ENCODE peak calls at places on chromosome 1, in four cellular contexts. Y is adrenal gland, Z is IMR-90, S is body of pancreas. F is an unnamed sample.

GRCh38 chr1:200079576-200079975 is 52.1 kb downstream of the NR5A2 start:
- DNase-seq in Y (no peak), S (no peak), Z (no peak), F (no peak)

GRCh38 chr1:28136636-28137613 is 39.6 kb downstream of the PTAFR start:
- DNase-seq in S (no peak), Y (no peak), Z (peak; percentile 51), F (no peak)

GRCh38 chr1:226741009-226741408 is 1.9 kb upstream of the ITPKB start:
- DNase-seq in Y (no peak), Z (no peak), S (no peak), F (no peak)

GRCh38 chr1:226332947-226333346 is 24.0 kb upstream of the LIN9 start:
- DNase-seq in S (no peak), Z (no peak), Y (no peak), F (no peak)

GRCh38 chr1:95230768-95231191 is 3.2 kb upstream of the RWDD3 start:
- DNase-seq in Z (no peak), S (peak; percentile 57), Y (no peak), F (peak; percentile 28)

GRCh38 chr1:14996133-14997050 is 157.2 kb upstream of the TMEM51 start:
- DNase-seq in Z (peak; percentile 84), Y (peak; percentile 93), S (no peak), F (no peak)

GRCh38 chr1:56758135-56758534 is 61.1 kb downstream of the FYB2 start:
- DNase-seq in Y (peak; percentile 7), Z (no peak), S (peak; percentile 12), F (peak; percentile 54)

GRCh38 chr1:7953850-7954609 is 7.5 kb upstream of the PARK7 start:
- DNase-seq in S (peak; percentile 95), Z (peak; percentile 51), Y (peak; percentile 94), F (peak; percentile 98)

GRCh38 chr1:228008391-228009115 is 1.8 kb downstream of the WNT3A start:
- DNase-seq in Z (no peak), Y (no peak), S (peak; percentile 7), F (no peak)

GRCh38 chr1:17869826-17870225 is 114.7 kb downstream of the ACTL8 start:
- DNase-seq in Z (peak; percentile 62), Y (no peak), S (no peak), F (no peak)

GRCh38 chr1:236654957-236655356 is 31.3 kb upstream of the ACTN2 start:
- DNase-seq in S (no peak), Y (no peak), Z (no peak), F (no peak)

GRCh38 chr1:15997076-15997585 is 6.9 kb upstream of the SRARP start:
- DNase-seq in S (no peak), Z (no peak), Y (no peak), F (no peak)

GRCh38 chr1:91478693-91479234 is 21.9 kb upstream of the CDC7 start:
- DNase-seq in Z (no peak), S (no peak), Y (no peak), F (no peak)

GRCh38 chr1:201649776-201650607 is 111.1 kb downstream of the NAV1 start:
- DNase-seq in Z (peak; percentile 70), S (peak; percentile 60), Y (peak; percentile 50), F (peak; percentile 95)
- TF ChIP-seq POLR2A in Z (peak; percentile 54), S (no peak), Y (no peak), F (peak; percentile 12)

GRCh38 chr1:111219466-111220286 is 7.8 kb upstream of the CHI3L2 start:
- DNase-seq in S (no peak), Y (no peak), Z (no peak), F (no peak)

GRCh38 chr1:111218947-111219346 is 8.6 kb upstream of the CHI3L2 start:
- DNase-seq in S (no peak), Z (no peak), Y (no peak), F (no peak)

GRCh38 chr1:111221276-111221632 is 6.3 kb upstream of the CHI3L2 start:
- DNase-seq in Y (no peak), S (no peak), Z (no peak), F (no peak)

GRCh38 chr1:111221633-111222286 is 5.8 kb upstream of the CHI3L2 start:
- DNase-seq in Y (no peak), S (no peak), Z (peak; percentile 8), F (no peak)

DNA sequence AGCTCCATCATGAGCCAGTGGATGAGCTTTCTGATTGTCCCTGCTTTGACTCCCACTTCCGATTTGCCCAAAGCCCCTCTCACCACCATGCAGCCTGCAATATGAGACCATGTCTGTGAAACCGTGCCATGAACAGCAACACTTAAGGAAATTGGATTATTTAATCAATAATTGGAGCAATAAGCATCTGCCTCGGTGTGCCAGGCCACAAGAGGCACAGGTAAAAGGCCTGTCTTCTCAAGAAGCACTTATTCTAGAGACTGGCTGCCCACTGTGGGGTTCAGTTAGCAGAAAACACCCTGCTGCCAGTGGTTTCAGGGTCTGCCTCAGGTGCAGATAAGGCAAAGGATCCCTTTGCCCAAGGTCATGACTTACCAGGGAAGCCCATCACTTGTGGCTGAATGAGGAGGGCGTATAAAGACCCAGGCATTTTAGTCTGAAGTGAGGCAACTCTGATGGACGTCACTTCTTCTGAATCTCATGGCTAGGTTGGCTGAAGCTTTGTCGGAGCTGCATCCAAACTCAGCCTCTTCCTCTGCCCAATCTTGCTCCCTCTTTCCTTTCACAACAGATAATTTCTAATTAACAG is 7.1 kb upstream of the CHI3L2 start:
- DNase-seq in Y (no peak), Z (no peak), S (no peak), F (no peak)
- TF ChIP-seq POLR2A in Y (no peak), Z (no peak), S (no peak), F (no peak)

GRCh38 chr1:30740251-30740951 is 17.0 kb upstream of the MATN1 start:
- DNase-seq in Y (no peak), Z (no peak), S (no peak), F (no peak)
- TF ChIP-seq POLR2A in Y (no peak), Z (no peak), S (no peak), F (no peak)

GRCh38 chr1:111813440-111814304 is 58.0 kb downstream of the DDX20 start:
- DNase-seq in Y (no peak), S (no peak), Z (no peak), F (no peak)
- TF ChIP-seq POLR2A in Y (no peak), S (no peak), Z (no peak), F (no peak)

DNA sequence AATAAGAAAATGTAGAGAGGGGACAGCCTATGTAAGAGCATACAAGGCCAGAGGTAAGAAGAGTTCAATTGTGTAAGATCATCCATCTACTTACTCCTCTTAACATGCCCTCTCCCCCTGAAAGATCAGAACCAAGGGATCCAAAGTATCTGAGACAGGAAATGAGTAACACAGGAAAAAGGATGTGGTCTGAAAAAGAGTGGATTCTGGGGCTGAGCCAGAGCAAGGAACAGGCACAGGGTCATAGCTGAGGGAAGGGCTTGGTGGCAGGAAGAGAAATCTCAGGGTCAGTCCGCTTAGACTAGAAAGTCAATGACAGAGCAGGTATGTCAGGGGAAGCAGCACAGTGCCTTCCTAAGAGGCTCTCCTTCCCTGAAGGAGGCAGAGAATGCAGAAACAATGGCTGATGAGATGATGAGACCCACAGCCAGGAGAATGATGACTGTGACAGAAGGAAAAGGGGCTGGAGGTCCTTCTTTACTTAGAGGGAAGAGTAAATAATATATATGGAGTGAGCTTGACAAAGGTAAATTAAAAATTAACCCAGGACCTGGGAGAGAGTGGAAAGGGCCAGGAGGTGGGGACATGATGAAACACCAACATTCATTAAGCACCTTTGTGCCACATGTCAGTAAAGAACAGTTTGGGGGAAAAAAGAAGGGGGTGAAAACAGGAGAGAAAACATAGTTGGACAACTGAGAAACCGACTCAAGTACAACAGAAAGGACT is 26.2 kb upstream of the A3GALT2 start:
- DNase-seq in S (peak; percentile 45), Z (peak; percentile 94), Y (peak; percentile 65), F (no peak)
- TF ChIP-seq POLR2A in S (peak; percentile 79), Z (peak; percentile 85), Y (peak; percentile 81), F (no peak)

GRCh38 chr1:244137725-244138124 is 86.6 kb downstream of the ZBTB18 start:
- DNase-seq in Z (peak; percentile 37), S (no peak), Y (no peak), F (no peak)
- TF ChIP-seq POLR2A in Z (no peak), S (no peak), Y (no peak), F (no peak)

GRCh38 chr1:145778146-145778540 is 45.8 kb downstream of the RNF115 start:
- DNase-seq in Y (no peak), S (no peak), Z (no peak), F (no peak)

GRCh38 chr1:145785481-145785880 is 38.4 kb downstream of the RNF115 start:
- DNase-seq in Y (no peak), S (no peak), Z (peak; percentile 16), F (no peak)

GRCh38 chr1:145784409-145784808 is 39.5 kb downstream of the RNF115 start:
- DNase-seq in Y (no peak), Z (no peak), S (no peak), F (no peak)

GRCh38 chr1:145786271-145786670 is 37.6 kb downstream of the RNF115 start:
- DNase-seq in S (no peak), Y (no peak), Z (no peak), F (no peak)

DNA sequence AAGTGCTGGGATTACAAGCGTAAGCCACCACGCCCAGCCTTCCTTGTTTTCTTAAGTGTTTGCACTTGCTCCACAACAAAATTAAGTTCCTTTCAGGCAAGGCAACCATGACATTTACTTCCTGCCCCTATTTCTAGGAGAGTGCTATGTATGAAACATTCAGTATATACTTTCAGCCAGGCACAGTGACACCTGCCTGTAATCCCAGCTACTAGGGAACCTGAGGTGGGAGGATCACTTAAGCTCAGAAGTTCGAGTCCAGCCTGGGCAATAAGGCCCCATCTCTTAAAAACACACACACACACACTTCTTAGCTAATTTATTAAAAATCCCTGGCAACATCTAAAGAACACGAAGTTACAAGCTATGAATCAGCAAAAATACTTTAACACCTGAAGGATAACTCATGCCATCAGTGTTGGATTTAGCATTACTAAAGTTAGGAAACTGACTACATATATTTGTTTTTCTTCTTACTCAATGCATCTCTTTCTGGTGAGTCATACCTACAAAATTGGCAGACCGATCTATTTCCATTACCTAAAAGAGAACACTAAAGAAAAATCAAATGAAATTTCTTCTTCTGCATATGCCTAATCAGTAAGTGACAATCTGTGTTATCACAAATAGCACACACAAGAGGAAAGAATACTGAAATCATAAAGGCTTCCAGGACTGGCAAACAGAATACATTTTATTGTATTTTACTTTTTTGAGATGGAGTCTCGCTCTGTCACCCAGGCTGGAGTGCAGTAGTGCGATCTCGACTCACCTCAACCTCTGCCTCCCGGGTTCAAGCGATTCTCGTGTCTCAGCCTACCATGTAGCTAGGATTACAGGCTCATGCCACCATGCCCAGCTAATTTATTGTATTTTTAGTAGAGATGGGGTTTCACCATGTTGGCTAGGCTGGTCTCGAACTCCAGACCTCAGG is 41.5 kb downstream of the RNF115 start:
- DNase-seq in S (no peak), Z (peak; percentile 96), Y (no peak), F (no peak)
- TF ChIP-seq POLR2A in S (no peak), Z (no peak), Y (no peak), F (no peak)

GRCh38 chr1:145985502-145986439 is 10.6 kb downstream of the TXNIP start:
- DNase-seq in S (no peak), Z (peak; percentile 73), Y (peak; percentile 79), F (no peak)
- TF ChIP-seq POLR2A in S (no peak), Z (no peak), Y (no peak), F (no peak)